ENCODE peak calls at places on chromosome 22, in four cellular contexts. W is germinal center, C is astrocyte of the spinal cord, Y is WTC11. R is an unnamed sample.

GRCh38 chr22:26845016-26845728 is 187.8 kb downstream of the MIAT start:
- DNase-seq in C (peak), W (no peak), Y (no peak), R (no peak)

GRCh38 chr22:37229012-37229804 is 14.9 kb downstream of the RAC2 start:
- DNase-seq in W (no peak), Y (no peak), C (peak), R (peak)

GRCh38 chr22:50247748-50248147 is 2.9 kb upstream of the TUBGCP6 start:
- DNase-seq in W (peak), C (peak), Y (peak), R (peak)

GRCh38 chr22:37804886-37805857 is 2.6 kb upstream of the GCAT start:
- DNase-seq in Y (peak), W (peak), C (peak), R (peak)

GRCh38 chr22:39967103-39967829 is 7.1 kb downstream of the TMA7B start:
- DNase-seq in W (no peak), C (peak), Y (no peak), R (peak)

GRCh38 chr22:26658161-26658560 is 773 bp downstream of the MIAT start:
- DNase-seq in W (no peak), C (no peak), Y (no peak), R (no peak)

GRCh38 chr22:27885977-27886842 is 32.8 kb downstream of the PITPNB start:
- DNase-seq in C (peak), Y (peak), W (peak), R (peak)

GRCh38 chr22:36352775-36353507 is 34.8 kb downstream of the MYH9 start:
- DNase-seq in C (peak), Y (no peak), W (no peak), R (peak)

GRCh38 chr22:21025266-21025665 is 7.1 kb downstream of the SLC7A4 start:
- DNase-seq in Y (no peak), C (no peak), W (no peak), R (no peak)

GRCh38 chr22:43555561-43556515 is 144.0 kb downstream of the MPPED1 start:
- DNase-seq in W (no peak), C (no peak), Y (no peak), R (no peak)

GRCh38 chr22:46064236-46064965 is 85.9 kb upstream of the PPARA start:
- DNase-seq in C (no peak), Y (peak), W (no peak), R (no peak)

GRCh38 chr22:39992088-39992826 is 2.5 kb upstream of the FAM83F start:
- DNase-seq in W (no peak), C (no peak), Y (no peak), R (no peak)

R was measured in IMR-90.